ENCODE peak calls at places on chromosomes 1 and 21, in ten cellular contexts. U, R, E, C, T, M, Q, O, H and Z are unnamed samples.

GRCh38 chr1:194616835-194617234 is 1430.4 kb upstream of the B3GALT2 start:
- DNase-seq in T (no peak), C (no peak), U (no peak), M (no peak), R (no peak), H (no peak), E (no peak), Q (no peak), O (no peak), Z (no peak)

GRCh38 chr1:199723557-199723956 is 304.0 kb upstream of the NR5A2 start:
- DNase-seq in H (no peak), E (no peak), O (peak), U (no peak), Q (no peak), C (no peak), T (no peak), M (no peak), R (no peak), Z (no peak)

GRCh38 chr1:159992161-159992560 is 38.1 kb upstream of the SLAMF9 start:
- DNase-seq in U (no peak), H (no peak), C (no peak), Q (no peak), M (no peak), O (no peak), R (no peak), T (no peak), E (peak), Z (no peak)

GRCh38 chr1:204495078-204495753 is 611 bp upstream of the PIK3C2B start:
- DNase-seq in U (no peak), T (no peak), R (peak), H (no peak), M (no peak), E (no peak), O (no peak), C (no peak), Q (no peak), Z (no peak)

GRCh38 chr1:110190282-110190929 is 19.7 kb upstream of the KCNC4 start:
- DNase-seq in Q (no peak), U (peak), R (no peak), E (no peak), T (no peak), H (no peak), M (no peak), O (peak), C (no peak), Z (no peak)

GRCh38 chr1:114154146-114154962 is 685 bp upstream of the SYT6 start:
- DNase-seq in U (no peak), O (peak), M (no peak), E (peak), R (no peak), H (no peak), T (no peak), C (no peak), Q (peak), Z (no peak)

GRCh38 chr1:77316966-77317365 is 35.1 kb downstream of the AK5 start:
- DNase-seq in O (no peak), H (no peak), T (no peak), R (no peak), U (no peak), M (no peak), C (no peak), Q (no peak), E (no peak), Z (no peak)

GRCh38 chr1:43334453-43335205 is 3.0 kb upstream of the MPL start:
- DNase-seq in O (no peak), H (no peak), U (no peak), T (no peak), R (no peak), C (no peak), E (no peak), M (no peak), Q (no peak), Z (no peak)

GRCh38 chr1:84749427-84749826 is 59.2 kb upstream of the SSX2IP start:
- DNase-seq in U (no peak), R (no peak), O (no peak), Q (no peak), C (no peak), T (no peak), E (no peak), M (no peak), H (no peak), Z (no peak)

GRCh38 chr21:14541840-14542495 is 4.1 kb downstream of the SAMSN1 start:
- DNase-seq in R (no peak), E (no peak), M (no peak), T (no peak), Q (no peak), U (no peak), C (no peak), O (no peak), H (no peak), Z (no peak)

GRCh38 chr1:38326135-38326534 is 279.5 kb upstream of the POU3F1 start:
- DNase-seq in R (no peak), M (no peak), O (no peak), U (no peak), H (no peak), T (no peak), E (no peak), Q (no peak), C (no peak), Z (no peak)

GRCh38 chr1:207883660-207884245 is 27.2 kb downstream of the CD34 start:
- DNase-seq in R (no peak), C (no peak), H (no peak), T (no peak), U (no peak), Q (no peak), M (no peak), O (no peak), E (peak), Z (no peak)

GRCh38 chr1:157352216-157352615 is 200.1 kb downstream of the FCRL5 start:
- DNase-seq in M (no peak), O (no peak), C (no peak), H (no peak), R (no peak), Q (no peak), U (no peak), E (no peak), T (no peak), Z (no peak)

GRCh38 chr1:2190491-2190976 is 4.0 kb downstream of the FAAP20 start:
- DNase-seq in M (no peak), T (no peak), H (peak), O (no peak), R (no peak), Q (no peak), U (no peak), C (no peak), E (peak), Z (peak)

GRCh38 chr1:204361341-204361771 is 1.6 kb upstream of the PLEKHA6 start:
- DNase-seq in Q (no peak), O (no peak), E (no peak), C (no peak), M (no peak), R (no peak), H (no peak), T (no peak), U (no peak), Z (no peak)

GRCh38 chr1:171879556-171879955 is 38.3 kb downstream of the DNM3 start:
- DNase-seq in T (no peak), U (no peak), M (no peak), Q (no peak), C (no peak), E (no peak), O (no peak), H (no peak), R (no peak), Z (no peak)

GRCh38 chr1:179168526-179168925 is 61.0 kb downstream of the ABL2 start:
- DNase-seq in E (no peak), Q (no peak), M (no peak), T (no peak), R (no peak), U (no peak), O (no peak), H (no peak), C (no peak), Z (no peak)

GRCh38 chr21:43790053-43790524 is 712 bp downstream of the RRP1 start:
- DNase-seq in T (no peak), R (no peak), O (peak), Q (no peak), H (no peak), E (no peak), U (no peak), M (no peak), C (no peak), Z (no peak)

GRCh38 chr1:40849801-40850592 is 12.2 kb downstream of the CITED4 start:
- DNase-seq in U (peak), H (peak), C (no peak), T (peak), R (peak), M (no peak), E (peak), O (no peak), Q (peak), Z (peak)

GRCh38 chr1:228982637-228983036 is 247.4 kb downstream of the RHOU start:
- DNase-seq in O (no peak), T (no peak), H (no peak), U (no peak), M (no peak), E (no peak), R (no peak), Q (no peak), C (no peak), Z (no peak)

GRCh38 chr1:36857761-36858160 is 176.6 kb downstream of the GRIK3 start:
- DNase-seq in O (no peak), T (no peak), Q (peak), E (no peak), H (no peak), R (no peak), M (no peak), C (no peak), U (no peak), Z (no peak)

GRCh38 chr1:33211972-33212371 is 30.1 kb upstream of the TRIM62 start:
- DNase-seq in M (no peak), U (no peak), O (no peak), E (no peak), C (no peak), R (no peak), Q (no peak), T (no peak), H (no peak), Z (no peak)

GRCh38 chr1:228021526-228022030 is 14.8 kb downstream of the WNT3A start:
- DNase-seq in H (no peak), E (peak), O (peak), R (no peak), T (no peak), C (no peak), U (no peak), M (no peak), Q (no peak), Z (no peak)

GRCh38 chr1:55140546-55140983 is 74.6 kb downstream of the USP24 start:
- DNase-seq in O (peak), Q (peak), E (peak), T (peak), M (no peak), H (peak), C (peak), U (peak), R (peak), Z (peak)

GRCh38 chr1:87109012-87109411 is 194.6 kb downstream of the HS2ST1 start:
- DNase-seq in T (no peak), E (no peak), M (no peak), O (no peak), C (no peak), H (no peak), U (no peak), Q (no peak), R (no peak), Z (no peak)

GRCh38 chr1:1080122-1080753 is 6.1 kb upstream of the RNF223 start:
- DNase-seq in R (peak), T (no peak), E (peak), Q (no peak), O (peak), C (peak), H (peak), M (no peak), U (peak), Z (peak)

GRCh38 chr1:97050501-97050900 is 328.9 kb downstream of the PTBP2 start:
- DNase-seq in E (no peak), C (no peak), U (no peak), M (no peak), O (peak), Q (no peak), H (no peak), T (no peak), R (no peak), Z (no peak)

GRCh38 chr1:44036409-44037111 is 5.3 kb upstream of the SLC6A9 start:
- DNase-seq in C (peak), R (peak), H (peak), O (peak), T (peak), M (no peak), E (peak), U (peak), Q (peak), Z (peak)

GRCh38 chr1:44531785-44532566 is 126.9 kb downstream of the RNF220 start:
- DNase-seq in C (peak), M (no peak), E (no peak), R (peak), O (no peak), U (no peak), H (no peak), Q (no peak), T (no peak), Z (no peak)

GRCh38 chr1:92306020-92306419 is 7.2 kb downstream of the RPAP2 start:
- DNase-seq in M (no peak), O (no peak), R (no peak), H (no peak), C (no peak), U (no peak), E (no peak), Q (no peak), T (no peak), Z (no peak)

GRCh38 chr1:97186381-97186780 is 464.8 kb downstream of the PTBP2 start:
- DNase-seq in C (no peak), M (no peak), T (no peak), Q (no peak), R (no peak), U (no peak), H (no peak), O (no peak), E (peak), Z (no peak)

GRCh38 chr1:152029144-152029936 is 7.5 kb downstream of the S100A11 start:
- DNase-seq in H (no peak), Q (no peak), R (no peak), M (no peak), C (no peak), T (no peak), E (no peak), U (no peak), O (no peak), Z (no peak)

GRCh38 chr1:2504949-2505272 is 21.5 kb downstream of the PANK4 start:
- DNase-seq in E (no peak), U (no peak), C (no peak), M (no peak), T (no peak), H (no peak), R (no peak), Q (no peak), O (peak), Z (no peak)

GRCh38 chr21:31875424-31876097 is 2.7 kb downstream of the HUNK start:
- DNase-seq in H (no peak), T (no peak), C (no peak), E (no peak), M (no peak), O (no peak), Q (no peak), U (no peak), R (no peak), Z (no peak)

GRCh38 chr21:17462276-17462981 is 50.4 kb upstream of the CXADR start:
- DNase-seq in O (no peak), T (no peak), U (no peak), Q (no peak), M (no peak), R (no peak), E (no peak), C (no peak), H (peak), Z (no peak)

GRCh38 chr1:63064135-63064534 is 258.2 kb upstream of the FOXD3 start:
- DNase-seq in O (no peak), R (no peak), M (no peak), E (no peak), U (no peak), T (no peak), C (no peak), Q (no peak), H (no peak), Z (no peak)

GRCh38 chr1:116855220-116855619 is 54.5 kb upstream of the PTGFRN start:
- DNase-seq in C (no peak), T (no peak), H (peak), M (no peak), U (peak), R (no peak), Q (no peak), E (peak), O (peak), Z (peak)

GRCh38 chr1:65881070-65881594 is 88.4 kb downstream of the PDE4B start:
- DNase-seq in R (no peak), M (no peak), T (no peak), U (no peak), H (no peak), E (peak), C (no peak), Q (no peak), O (peak), Z (no peak)

GRCh38 chr1:56106551-56107277 is 472.6 kb downstream of the PLPP3 start:
- DNase-seq in C (no peak), E (peak), H (no peak), R (no peak), M (no peak), T (no peak), Q (no peak), O (no peak), U (no peak), Z (no peak)

GRCh38 chr1:112923956-112924349 is 32.0 kb downstream of the SLC16A1 start:
- DNase-seq in U (no peak), R (no peak), C (no peak), H (no peak), T (no peak), Q (no peak), M (no peak), O (no peak), E (peak), Z (no peak)

GRCh38 chr1:112926858-112927257 is 29.1 kb downstream of the SLC16A1 start:
- DNase-seq in Q (no peak), E (no peak), O (no peak), M (no peak), C (no peak), R (no peak), H (no peak), U (no peak), T (no peak), Z (no peak)

GRCh38 chr1:112923234-112923955 is 32.6 kb downstream of the SLC16A1 start:
- DNase-seq in O (no peak), E (no peak), U (no peak), Q (no peak), T (no peak), M (no peak), R (no peak), H (no peak), C (no peak), Z (no peak)

GRCh38 chr1:112927462-112927971 is 28.5 kb downstream of the SLC16A1 start:
- DNase-seq in T (no peak), R (no peak), O (no peak), Q (no peak), M (no peak), C (no peak), E (no peak), H (no peak), U (no peak), Z (no peak)

DNA sequence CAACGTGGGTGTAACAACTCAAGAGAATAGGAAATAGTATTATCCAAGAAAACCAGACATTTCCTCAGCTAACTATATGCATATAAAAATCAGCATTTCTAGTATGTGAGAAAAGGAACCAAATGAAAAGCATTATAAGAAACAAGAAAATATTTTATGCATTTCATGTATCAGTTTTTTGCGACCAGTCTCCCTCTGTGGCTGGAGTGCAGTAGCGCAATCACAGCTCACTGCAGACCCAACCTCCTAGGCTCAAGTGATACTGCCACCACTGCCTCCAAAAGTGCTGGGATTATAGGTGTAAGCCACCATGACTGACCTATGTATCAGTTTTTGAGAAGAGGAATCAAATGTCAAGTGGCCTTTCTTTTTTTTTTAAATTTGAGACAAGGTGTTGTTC is 31.0 kb downstream of the SLC16A1 start:
- DNase-seq in U (no peak), O (no peak), M (no peak), R (no peak), T (no peak), E (peak), Q (no peak), C (no peak), H (no peak), Z (no peak)
- TF ChIP-seq CTCF in U (no peak), O (no peak), M (no peak), R (no peak), T (no peak), E (peak), Q (peak), C (no peak), H (no peak), Z (no peak)

GRCh38 chr1:59593798-59594790 is 220.7 kb upstream of the HOOK1 start:
- DNase-seq in E (no peak), O (no peak), T (no peak), R (no peak), H (no peak), Q (no peak), C (no peak), M (no peak), U (no peak), Z (no peak)

GRCh38 chr1:59597420-59598199 is 217.1 kb upstream of the HOOK1 start:
- DNase-seq in T (no peak), O (no peak), R (no peak), E (no peak), C (no peak), H (no peak), Q (no peak), U (no peak), M (no peak), Z (no peak)

GRCh38 chr1:59596432-59596831 is 218.3 kb upstream of the HOOK1 start:
- DNase-seq in E (peak), T (no peak), O (peak), Q (no peak), M (no peak), R (no peak), C (peak), H (no peak), U (peak), Z (peak)

GRCh38 chr1:59596956-59597355 is 217.8 kb upstream of the HOOK1 start:
- DNase-seq in M (no peak), C (no peak), U (no peak), Q (no peak), O (no peak), R (no peak), T (no peak), H (no peak), E (no peak), Z (no peak)

DNA sequence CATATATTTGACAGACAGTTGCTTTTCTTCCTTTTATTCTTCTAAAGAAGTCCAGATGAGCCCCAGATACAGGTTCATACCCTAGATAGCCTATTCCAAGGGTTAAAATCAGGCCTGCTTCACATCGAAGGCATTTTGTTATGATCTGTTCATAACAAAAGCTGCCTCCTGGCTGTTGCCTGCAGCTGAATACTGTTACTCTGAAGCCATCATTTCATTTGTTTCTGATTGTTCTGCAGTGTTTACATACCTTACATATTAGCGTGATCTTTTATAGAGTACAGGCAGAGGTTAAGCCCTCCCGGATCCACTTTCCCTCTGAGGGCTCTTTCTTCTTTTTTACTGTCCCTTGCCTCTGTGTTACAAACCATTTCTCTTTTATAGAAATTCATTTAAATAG is 219.0 kb upstream of the HOOK1 start:
- DNase-seq in T (no peak), O (no peak), U (no peak), Q (no peak), E (no peak), H (no peak), M (no peak), C (peak), R (no peak), Z (no peak)
- TF ChIP-seq CTCF in T (no peak), O (no peak), U (no peak), Q (no peak), E (no peak), H (no peak), M (no peak), C (peak), R (no peak), Z (no peak)

DNA sequence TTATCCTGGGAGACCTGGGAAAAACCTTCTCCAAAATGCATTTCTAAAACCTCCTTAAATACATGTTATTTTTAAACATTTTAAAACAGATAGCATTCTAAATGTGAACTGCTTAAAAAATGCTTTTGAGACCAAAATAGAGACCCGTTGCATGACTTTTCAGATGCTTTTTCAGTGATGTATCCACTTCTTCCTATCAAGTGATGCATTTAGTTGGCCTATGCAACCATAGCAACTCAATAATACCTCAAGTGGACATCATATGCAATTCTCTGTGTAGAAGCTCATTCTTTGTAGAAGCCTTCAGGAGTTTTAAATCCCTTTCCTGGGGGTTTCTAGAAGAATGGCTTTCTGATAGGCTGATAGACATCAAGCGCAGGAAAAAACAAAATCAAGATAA is 94.5 kb upstream of the RAVER2 start:
- DNase-seq in R (no peak), U (no peak), E (no peak), C (no peak), T (no peak), M (no peak), H (no peak), Q (no peak), O (no peak), Z (no peak)
- TF ChIP-seq CTCF in R (no peak), U (no peak), E (no peak), C (no peak), T (no peak), M (no peak), H (no peak), Q (no peak), O (no peak), Z (no peak)

GRCh38 chr1:70675737-70676156 is 264.7 kb downstream of the CTH start:
- DNase-seq in H (no peak), R (no peak), M (no peak), O (no peak), Q (no peak), C (no peak), E (peak), U (no peak), T (no peak), Z (no peak)
- TF ChIP-seq CTCF in H (no peak), R (no peak), M (no peak), O (no peak), Q (no peak), C (no peak), E (peak), U (no peak), T (no peak), Z (no peak)